ENCODE peak calls at places on chromosomes 3 and 15, in four cellular contexts. One of them, this sample, is unnamed.

GRCh38 chr15:81069356-81069755 is 64.7 kb upstream of the CFAP161 start:
- DNase-seq in WTC11: no peak
- DNase-seq in K562: no peak
- DNase-seq in HepG2: no peak
- DNase-seq in this sample: no peak

GRCh38 chr3:47482411-47482810 is 6.7 kb upstream of the SCAP start:
- DNase-seq in HepG2: no peak
- DNase-seq in K562: peak
- DNase-seq in WTC11: no peak
- DNase-seq in this sample: no peak

GRCh38 chr15:70379938-70380337 is 282.2 kb upstream of the TLE3 start:
- DNase-seq in K562: no peak
- DNase-seq in WTC11: no peak
- DNase-seq in HepG2: no peak
- DNase-seq in this sample: no peak

GRCh38 chr3:189041482-189042090 is 130.2 kb upstream of the TPRG1 start:
- DNase-seq in K562: no peak
- DNase-seq in WTC11: peak
- DNase-seq in HepG2: peak
- DNase-seq in this sample: peak

GRCh38 chr15:85899927-85900326 is 105.2 kb upstream of the KLHL25 start:
- DNase-seq in HepG2: no peak
- DNase-seq in WTC11: no peak
- DNase-seq in K562: no peak
- DNase-seq in this sample: peak

GRCh38 chr15:50345298-50345697 is 9.7 kb downstream of the GABPB1 start:
- DNase-seq in HepG2: no peak
- DNase-seq in K562: no peak
- DNase-seq in WTC11: no peak
- DNase-seq in this sample: no peak

GRCh38 chr3:147930417-147930816 is 521.3 kb downstream of the ZIC1 start:
- DNase-seq in HepG2: no peak
- DNase-seq in WTC11: no peak
- DNase-seq in K562: no peak
- DNase-seq in this sample: no peak

GRCh38 chr3:19457449-19457848 is 309.1 kb downstream of the KCNH8 start:
- DNase-seq in WTC11: no peak
- DNase-seq in K562: no peak
- DNase-seq in HepG2: no peak
- DNase-seq in this sample: no peak

GRCh38 chr3:122533931-122534334 is 19.2 kb upstream of the KPNA1 start:
- DNase-seq in K562: peak
- DNase-seq in WTC11: no peak
- DNase-seq in HepG2: no peak
- DNase-seq in this sample: no peak
- TF ChIP-seq ELF4 in K562: no peak
- TF ChIP-seq ELF4 in WTC11: no peak
- TF ChIP-seq ELF4 in HepG2: no peak
- TF ChIP-seq ELF4 in this sample: no peak

GRCh38 chr3:106438916-106439315 is 570.1 kb upstream of the CBLB start:
- DNase-seq in K562: no peak
- DNase-seq in WTC11: no peak
- DNase-seq in HepG2: no peak
- DNase-seq in this sample: no peak

GRCh38 chr3:106446271-106446670 is 577.5 kb upstream of the CBLB start:
- DNase-seq in HepG2: no peak
- DNase-seq in K562: no peak
- DNase-seq in WTC11: no peak
- DNase-seq in this sample: no peak

GRCh38 chr3:106435899-106436453 is 567.2 kb upstream of the CBLB start:
- DNase-seq in HepG2: no peak
- DNase-seq in K562: no peak
- DNase-seq in WTC11: no peak
- DNase-seq in this sample: no peak

DNA sequence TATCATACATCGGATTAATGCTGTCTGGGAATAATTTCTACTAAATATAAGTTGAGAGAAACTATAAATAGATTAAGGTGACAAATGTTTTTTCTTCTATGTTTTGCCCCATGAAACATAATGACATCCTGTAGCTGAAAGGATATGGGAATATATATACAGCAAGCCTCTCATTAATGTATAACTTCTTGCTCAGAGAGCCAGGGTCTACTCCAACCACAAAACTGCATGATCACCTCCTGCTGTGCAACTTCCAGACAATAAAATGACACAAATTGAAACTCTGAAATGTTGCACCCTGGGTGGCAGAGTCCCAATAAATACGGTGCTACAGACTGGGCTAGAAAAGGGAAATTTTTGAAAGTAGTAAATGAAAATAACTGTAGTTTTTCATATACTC is 571.9 kb upstream of the CBLB start:
- DNase-seq in K562: no peak
- DNase-seq in WTC11: no peak
- DNase-seq in HepG2: no peak
- DNase-seq in this sample: no peak
- TF ChIP-seq ELF4 in K562: no peak
- TF ChIP-seq ELF4 in WTC11: no peak
- TF ChIP-seq ELF4 in HepG2: no peak
- TF ChIP-seq ELF4 in this sample: no peak

GRCh38 chr3:58281069-58281468 is 25.0 kb upstream of the RPP14 start:
- DNase-seq in K562: no peak
- DNase-seq in WTC11: no peak
- DNase-seq in HepG2: no peak
- DNase-seq in this sample: no peak
- TF ChIP-seq ELF4 in K562: no peak
- TF ChIP-seq ELF4 in WTC11: no peak
- TF ChIP-seq ELF4 in HepG2: no peak
- TF ChIP-seq ELF4 in this sample: no peak

GRCh38 chr3:138093721-138094120 is 21.7 kb downstream of the DZIP1L start:
- DNase-seq in K562: no peak
- DNase-seq in WTC11: no peak
- DNase-seq in HepG2: no peak
- DNase-seq in this sample: no peak

GRCh38 chr3:138092023-138092422 is 23.4 kb downstream of the DZIP1L start:
- DNase-seq in HepG2: no peak
- DNase-seq in WTC11: no peak
- DNase-seq in K562: no peak
- DNase-seq in this sample: no peak

GRCh38 chr3:138084196-138084595 is 31.2 kb downstream of the DZIP1L start:
- DNase-seq in WTC11: no peak
- DNase-seq in HepG2: no peak
- DNase-seq in K562: no peak
- DNase-seq in this sample: no peak

GRCh38 chr3:138089091-138089490 is 26.3 kb downstream of the DZIP1L start:
- DNase-seq in WTC11: no peak
- DNase-seq in HepG2: peak
- DNase-seq in K562: no peak
- DNase-seq in this sample: no peak
- TF ChIP-seq ELF4 in WTC11: no peak
- TF ChIP-seq ELF4 in HepG2: no peak
- TF ChIP-seq ELF4 in K562: no peak
- TF ChIP-seq ELF4 in this sample: no peak

DNA sequence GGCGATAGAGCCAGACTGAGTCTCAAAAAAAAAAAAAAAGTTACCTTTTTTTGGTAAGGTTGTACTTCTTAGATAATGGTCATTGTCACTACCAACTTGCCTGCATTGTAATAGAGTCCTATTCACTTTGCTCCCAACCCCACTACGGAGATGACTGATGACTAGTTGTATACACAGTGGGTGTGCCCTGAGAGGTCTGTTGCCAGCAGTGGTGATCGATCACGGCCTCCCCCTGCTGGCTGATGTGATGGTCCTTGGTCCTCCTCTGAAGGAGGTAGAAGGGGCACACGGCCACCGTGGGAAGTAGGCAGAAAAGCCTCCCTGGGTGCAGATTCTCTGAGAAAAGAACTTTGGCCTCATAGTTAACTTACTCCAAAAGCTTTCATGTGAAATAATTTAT is 10.7 kb downstream of the GCNT3 start:
- DNase-seq in K562: peak
- DNase-seq in HepG2: peak
- DNase-seq in WTC11: peak
- DNase-seq in this sample: peak
- TF ChIP-seq ELF4 in K562: no peak
- TF ChIP-seq ELF4 in HepG2: no peak
- TF ChIP-seq ELF4 in WTC11: no peak
- TF ChIP-seq ELF4 in this sample: no peak

GRCh38 chr15:77739591-77740378 is 107.1 kb upstream of the LINGO1 start:
- DNase-seq in K562: no peak
- DNase-seq in WTC11: peak
- DNase-seq in HepG2: no peak
- DNase-seq in this sample: no peak
- TF ChIP-seq ELF4 in K562: no peak
- TF ChIP-seq ELF4 in WTC11: no peak
- TF ChIP-seq ELF4 in HepG2: no peak
- TF ChIP-seq ELF4 in this sample: no peak

GRCh38 chr15:39873978-39874377 is 46.1 kb downstream of the GPR176 start:
- DNase-seq in K562: no peak
- DNase-seq in WTC11: no peak
- DNase-seq in HepG2: no peak
- DNase-seq in this sample: no peak

GRCh38 chr15:39869858-39870515 is 50.1 kb downstream of the GPR176 start:
- DNase-seq in WTC11: no peak
- DNase-seq in HepG2: no peak
- DNase-seq in K562: no peak
- DNase-seq in this sample: no peak

GRCh38 chr15:39878401-39878775 is 41.7 kb downstream of the GPR176 start:
- DNase-seq in WTC11: no peak
- DNase-seq in HepG2: no peak
- DNase-seq in K562: no peak
- DNase-seq in this sample: no peak

GRCh38 chr15:39869251-39869650 is 50.8 kb downstream of the GPR176 start:
- DNase-seq in HepG2: no peak
- DNase-seq in K562: no peak
- DNase-seq in WTC11: no peak
- DNase-seq in this sample: no peak

DNA sequence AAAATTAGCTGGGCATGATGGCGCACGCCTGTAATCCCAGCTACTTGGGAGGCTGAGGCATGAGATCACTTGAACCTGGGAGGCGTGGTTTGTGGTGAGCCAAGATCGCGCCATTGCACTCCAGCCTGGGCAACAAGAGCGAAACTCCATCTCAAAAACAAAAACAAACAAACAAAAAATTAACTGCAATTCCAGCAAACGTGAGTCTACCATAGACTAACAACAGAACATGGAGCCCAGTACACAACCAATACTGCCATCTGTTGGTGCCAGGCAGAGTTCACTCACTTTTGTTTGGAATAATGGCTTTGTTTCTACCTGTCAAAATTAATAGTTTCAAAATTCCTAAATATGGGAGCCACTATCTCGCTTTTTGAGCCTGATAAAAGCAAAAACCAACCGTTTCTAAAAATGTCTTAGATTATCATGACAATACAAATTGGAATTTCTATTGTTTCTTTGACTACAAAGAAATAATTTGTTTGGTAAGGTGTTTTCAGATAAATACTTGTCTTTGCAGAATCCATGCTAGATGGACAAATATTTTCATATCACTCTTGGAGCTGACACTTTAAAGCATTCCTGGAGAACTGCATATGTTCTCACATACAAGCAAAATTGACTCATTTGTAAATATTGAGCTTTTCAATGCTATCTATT is 45.0 kb downstream of the GPR176 start:
- DNase-seq in HepG2: peak
- DNase-seq in WTC11: no peak
- DNase-seq in K562: no peak
- DNase-seq in this sample: peak
- TF ChIP-seq ELF4 in HepG2: no peak
- TF ChIP-seq ELF4 in WTC11: no peak
- TF ChIP-seq ELF4 in K562: no peak
- TF ChIP-seq ELF4 in this sample: no peak

GRCh38 chr3:31096661-31097060 is 202.2 kb upstream of the GADL1 start:
- DNase-seq in HepG2: no peak
- DNase-seq in K562: no peak
- DNase-seq in WTC11: no peak
- DNase-seq in this sample: no peak
- TF ChIP-seq ELF4 in HepG2: no peak
- TF ChIP-seq ELF4 in K562: no peak
- TF ChIP-seq ELF4 in WTC11: no peak
- TF ChIP-seq ELF4 in this sample: no peak

This sample was measured in HEK293T.